ENCODE peak calls at places on chromosomes 12 and 14, in five cellular contexts. D, C, Y, O and Z are unnamed samples.
A peak's percentile ranks its signal among the peaks of the same experiment; 100 is the strongest.

GRCh38 chr12:107622005-107622404 is 63.6 kb upstream of the PWP1 start:
- DNase-seq in D (no peak), C (no peak), Y (no peak), O (peak; percentile 11), Z (peak; percentile 28)

GRCh38 chr14:105102361-105102760 is 37.1 kb upstream of the GPR132 start:
- DNase-seq in D (no peak), C (no peak), Y (no peak), O (no peak), Z (no peak)

GRCh38 chr14:100688598-100689499 is 37.8 kb upstream of the DLK1 start:
- DNase-seq in D (no peak), C (no peak), Y (no peak), O (peak; percentile 60), Z (no peak)

GRCh38 chr12:27273114-27273513 is 29.0 kb downstream of the STK38L start:
- DNase-seq in D (no peak), C (no peak), Y (no peak), O (no peak), Z (no peak)

GRCh38 chr12:27606986-27607385 is 83.0 kb downstream of the PPFIBP1 start:
- DNase-seq in D (no peak), C (no peak), Y (no peak), O (no peak), Z (no peak)

GRCh38 chr12:110345176-110345651 is 58.3 kb downstream of the ANAPC7 start:
- DNase-seq in D (no peak), C (no peak), Y (no peak), O (no peak), Z (no peak)

GRCh38 chr12:24499151-24500146 is 449.5 kb downstream of the BCAT1 start:
- DNase-seq in D (no peak), C (no peak), Y (no peak), O (peak; percentile 62), Z (no peak)

GRCh38 chr14:24080888-24081738 is 9.8 kb downstream of the CPNE6 start:
- DNase-seq in D (no peak), C (peak; percentile 82), Y (peak; percentile 58), O (no peak), Z (peak; percentile 91)

GRCh38 chr12:110582286-110583136 is 607 bp downstream of the PPTC7 start:
- DNase-seq in D (peak; percentile 61), C (peak; percentile 58), Y (no peak), O (peak; percentile 36), Z (peak; percentile 56)

GRCh38 chr12:41932028-41932427 is 212.6 kb downstream of the GXYLT1 start:
- DNase-seq in D (no peak), C (no peak), Y (no peak), O (no peak), Z (no peak)

GRCh38 chr12:20366776-20367409 is 1.4 kb upstream of the PDE3A start:
- DNase-seq in D (no peak), C (no peak), Y (no peak), O (no peak), Z (no peak)

GRCh38 chr14:94163806-94164205 is 10.3 kb upstream of the PPP4R4 start:
- DNase-seq in D (no peak), C (no peak), Y (no peak), O (no peak), Z (no peak)

GRCh38 chr12:26857465-26858176 is 24.6 kb upstream of the ITPR2 start:
- DNase-seq in D (no peak), C (peak; percentile 32), Y (no peak), O (peak; percentile 55), Z (no peak)

GRCh38 chr14:33812181-33812580 is 138.7 kb downstream of the EGLN3 start:
- DNase-seq in D (no peak), C (no peak), Y (no peak), O (no peak), Z (no peak)

GRCh38 chr12:15118946-15119345 is 102.3 kb downstream of the RERG start:
- DNase-seq in D (no peak), C (no peak), Y (no peak), O (no peak), Z (no peak)

GRCh38 chr14:22474730-22475351 is 114.2 kb downstream of the DAD1 start:
- DNase-seq in D (no peak), C (no peak), Y (no peak), O (peak; percentile 39), Z (no peak)

GRCh38 chr14:22475381-22475780 is 113.6 kb downstream of the DAD1 start:
- DNase-seq in D (no peak), C (no peak), Y (no peak), O (no peak), Z (no peak)

GRCh38 chr14:22471545-22472121 is 117.4 kb downstream of the DAD1 start:
- DNase-seq in D (no peak), C (peak; percentile 65), Y (no peak), O (peak; percentile 65), Z (no peak)

GRCh38 chr14:22472466-22472865 is 116.6 kb downstream of the DAD1 start:
- DNase-seq in D (no peak), C (no peak), Y (no peak), O (no peak), Z (no peak)

GRCh38 chr14:22472935-22473854 is 115.8 kb downstream of the DAD1 start:
- DNase-seq in D (no peak), C (peak; percentile 59), Y (no peak), O (peak; percentile 76), Z (peak; percentile 76)
- TF ChIP-seq CTCF in D (peak; percentile 56), C (peak; percentile 52), Y (peak; percentile 62), O (peak; percentile 58), Z (peak; percentile 69)

GRCh38 chr14:38248629-38249028 is 7.3 kb downstream of the CLEC14A start:
- DNase-seq in D (no peak), C (no peak), Y (no peak), O (no peak), Z (no peak)
- TF ChIP-seq CTCF in D (peak; percentile 10), C (no peak), Y (no peak), O (peak; percentile 39), Z (peak; percentile 13)

GRCh38 chr14:43669355-43669754 is 837.7 kb downstream of the FSCB start:
- DNase-seq in D (no peak), C (no peak), Y (no peak), O (no peak), Z (no peak)

DNA sequence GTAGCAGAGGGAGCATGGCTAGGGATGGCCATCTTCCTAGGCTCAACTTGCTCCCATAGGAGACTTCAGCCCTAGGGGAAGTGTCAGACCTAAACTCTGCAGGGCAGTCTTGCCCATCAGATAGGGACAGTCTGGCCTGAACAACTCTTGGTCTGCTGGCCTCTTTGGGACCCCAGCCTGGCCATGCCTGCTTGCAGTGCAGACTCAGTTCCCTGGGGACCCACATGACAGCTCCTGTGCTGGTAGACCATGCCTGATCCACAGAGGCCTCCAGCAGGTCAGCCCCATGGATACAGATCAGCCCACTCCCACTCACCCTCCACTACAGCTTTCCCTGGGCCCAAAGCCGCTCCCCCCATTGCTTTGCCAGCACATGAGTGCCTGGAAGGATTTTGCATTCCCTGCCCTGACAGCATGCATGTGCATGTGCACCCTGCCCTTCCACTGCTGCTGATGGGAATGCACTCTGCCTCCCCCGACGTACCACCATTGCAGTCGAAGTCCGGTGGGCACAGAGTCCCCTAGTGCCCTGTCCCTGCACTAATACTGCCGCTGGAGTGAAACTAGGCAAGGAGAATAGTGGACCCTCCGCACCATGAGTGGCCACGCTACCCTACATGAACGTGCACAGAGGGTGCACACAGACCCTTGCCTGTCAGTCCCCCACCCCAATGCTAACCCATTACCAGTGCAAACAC is 841.4 kb downstream of the FSCB start:
- DNase-seq in D (no peak), C (peak; percentile 10), Y (no peak), O (no peak), Z (no peak)
- TF ChIP-seq CTCF in D (no peak), C (no peak), Y (no peak), O (no peak), Z (no peak)

GRCh38 chr14:106129274-106129673 is 602.9 kb downstream of the TMEM121 start:
- DNase-seq in D (no peak), C (no peak), Y (no peak), O (no peak), Z (no peak)
- TF ChIP-seq CTCF in D (no peak), C (no peak), Y (peak; percentile 15), O (no peak), Z (peak; percentile 41)

DNA sequence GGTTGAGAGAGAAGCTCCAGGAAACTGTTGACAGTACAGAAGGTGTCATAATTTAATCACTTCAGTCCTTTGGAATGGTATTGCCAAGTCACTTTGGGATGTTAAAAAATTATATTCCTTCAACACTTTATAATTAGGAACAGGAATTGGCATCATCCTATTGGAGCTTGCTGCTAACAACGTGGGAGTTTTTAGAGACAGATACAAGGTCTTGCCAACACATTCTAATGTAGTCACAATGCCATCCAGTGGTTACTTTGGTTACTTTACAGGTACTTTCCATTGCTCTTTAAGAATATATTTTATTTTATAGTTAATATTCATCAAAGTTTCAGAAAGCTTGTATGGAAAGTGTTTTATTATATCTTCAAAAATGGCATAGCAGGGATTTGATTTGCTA is 310.1 kb downstream of the SYT1 start:
- DNase-seq in D (no peak), C (no peak), Y (no peak), O (peak; percentile 87), Z (no peak)
- TF ChIP-seq CTCF in D (peak; percentile 21), C (no peak), Y (no peak), O (peak; percentile 47), Z (peak; percentile 35)

DNA sequence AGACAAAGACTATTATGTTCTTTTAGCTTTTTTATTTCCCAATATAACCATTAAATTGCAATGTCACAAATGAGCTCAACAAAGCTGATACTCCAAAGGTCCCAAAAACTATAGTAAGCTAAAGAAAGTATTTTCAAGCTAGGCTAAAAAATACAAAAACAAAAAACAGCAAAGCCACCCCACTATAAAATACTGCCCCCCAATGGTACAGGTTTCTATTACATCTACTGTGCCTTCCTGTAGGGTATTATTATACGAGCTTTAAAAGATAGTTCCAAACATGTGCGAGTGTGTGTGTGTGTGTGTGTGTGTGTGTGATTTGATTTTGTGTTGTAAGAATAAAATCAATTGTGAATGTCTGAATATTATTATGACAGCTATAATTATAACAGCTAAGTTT is 1.1 kb downstream of the IFNG start:
- DNase-seq in D (no peak), C (no peak), Y (no peak), O (peak; percentile 4), Z (peak; percentile 21)
- TF ChIP-seq CTCF in D (no peak), C (peak; percentile 31), Y (peak; percentile 46), O (peak; percentile 27), Z (peak; percentile 38)

DNA sequence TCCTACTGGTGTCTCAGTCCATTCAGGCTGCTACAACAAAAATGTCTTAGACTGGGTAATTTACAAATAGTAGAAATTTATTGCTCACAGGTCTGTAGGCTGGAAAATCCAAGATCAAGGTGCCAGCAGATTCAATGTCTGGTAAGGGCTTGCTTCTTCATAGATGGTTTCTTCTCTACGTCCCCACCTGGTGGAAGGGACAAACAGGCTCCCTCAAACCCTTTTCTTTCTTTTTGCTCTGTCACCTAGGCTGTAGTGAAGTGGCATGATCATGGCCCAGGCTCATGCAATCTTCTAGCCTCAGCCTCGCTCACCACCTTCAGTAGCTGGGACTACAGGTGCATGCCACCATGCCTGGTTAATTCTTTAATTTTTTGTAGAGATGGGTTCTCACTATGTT is 106.8 kb upstream of the RPH3A start:
- DNase-seq in D (no peak), C (no peak), Y (no peak), O (no peak), Z (no peak)
- TF ChIP-seq CTCF in D (no peak), C (no peak), Y (peak; percentile 17), O (no peak), Z (no peak)